ENCODE peak calls at places on chromosomes 13 and 19, in six cellular contexts. V, A, B, F, J and C are unnamed samples.

GRCh38 chr13:108915634-108916497 is 286.5 kb downstream of the MYO16 start:
- DNase-seq in A (peak; percentile 72), F (peak; percentile 88), J (peak; percentile 86), V (peak; percentile 77), B (peak; percentile 93), C (peak; percentile 75)

GRCh38 chr13:46675016-46675415 is 121.9 kb downstream of the ESD start:
- DNase-seq in V (no peak), A (no peak), J (no peak), F (no peak), B (no peak), C (no peak)

GRCh38 chr19:5113101-5113557 is 144.2 kb downstream of the KDM4B start:
- DNase-seq in A (peak; percentile 66), F (peak; percentile 64), J (no peak), V (no peak), B (no peak), C (no peak)

GRCh38 chr19:30172643-30173242 is 199.4 kb upstream of the ZNF536 start:
- DNase-seq in V (no peak), A (no peak), B (no peak), J (no peak), F (no peak), C (no peak)

GRCh38 chr13:67238277-67238859 is 8.2 kb upstream of the PCDH9 start:
- DNase-seq in J (peak; percentile 63), F (peak; percentile 36), B (no peak), V (no peak), A (peak; percentile 30), C (no peak)

GRCh38 chr13:94090773-94091172 is 388.7 kb downstream of the DCT start:
- DNase-seq in J (no peak), B (no peak), F (peak; percentile 22), V (no peak), A (no peak), C (no peak)

GRCh38 chr13:48749699-48750473 is 96.2 kb downstream of the CYSLTR2 start:
- DNase-seq in A (peak; percentile 100), B (peak; percentile 69), F (peak; percentile 99), J (peak; percentile 98), V (peak; percentile 86), C (peak; percentile 90)

GRCh38 chr13:41694902-41695301 is 237.6 kb downstream of the RGCC start:
- DNase-seq in V (no peak), B (peak; percentile 53), A (peak; percentile 97), J (peak; percentile 87), F (peak; percentile 95), C (peak; percentile 62)

GRCh38 chr13:73967397-73968165 is 166.6 kb downstream of the KLF12 start:
- DNase-seq in F (no peak), B (no peak), J (no peak), A (no peak), V (no peak), C (no peak)

GRCh38 chr19:4977299-4978174 is 8.6 kb downstream of the KDM4B start:
- DNase-seq in F (peak; percentile 95), V (peak; percentile 74), J (no peak), A (peak; percentile 98), B (no peak), C (peak; percentile 49)

GRCh38 chr19:6164906-6165531 is 29.6 kb downstream of the ACSBG2 start:
- DNase-seq in A (peak; percentile 5), V (no peak), B (no peak), F (no peak), J (peak; percentile 22), C (no peak)

GRCh38 chr19:8004001-8004400 is 1.4 kb downstream of the ELAVL1 start:
- DNase-seq in J (no peak), B (no peak), V (no peak), F (no peak), A (no peak), C (no peak)

GRCh38 chr19:16853066-16853465 is 23.9 kb downstream of the SIN3B start:
- DNase-seq in V (no peak), A (no peak), B (no peak), J (no peak), F (no peak), C (no peak)

GRCh38 chr13:89748716-89749115 is 1598.8 kb upstream of the MIR17HG start:
- DNase-seq in F (no peak), V (no peak), A (no peak), B (no peak), J (no peak), C (no peak)

GRCh38 chr19:6773323-6773931 is 919 bp downstream of the VAV1 start:
- DNase-seq in J (no peak), V (peak; percentile 74), B (peak; percentile 67), F (no peak), A (no peak), C (no peak)

GRCh38 chr13:73603646-73604045 is 530.6 kb downstream of the KLF12 start:
- DNase-seq in V (no peak), J (no peak), F (no peak), A (no peak), B (no peak), C (no peak)

GRCh38 chr19:6065685-6066365 is 44.5 kb downstream of the RFX2 start:
- DNase-seq in F (peak; percentile 30), B (peak; percentile 69), V (no peak), A (peak; percentile 85), J (peak; percentile 76), C (peak; percentile 30)

GRCh38 chr13:113302940-113303339 is 5.9 kb downstream of the LAMP1 start:
- DNase-seq in A (no peak), V (no peak), B (no peak), J (no peak), F (peak; percentile 9), C (no peak)

GRCh38 chr19:17855333-17856152 is 4.2 kb upstream of the RPL18A start:
- DNase-seq in J (peak; percentile 91), F (peak; percentile 49), B (peak; percentile 87), A (peak; percentile 78), V (peak; percentile 94), C (peak; percentile 85)

GRCh38 chr13:106963151-106963550 is 395.2 kb upstream of the ARGLU1 start:
- DNase-seq in F (no peak), B (no peak), A (no peak), V (no peak), J (no peak), C (no peak)

GRCh38 chr13:92175330-92175729 is 776.9 kb downstream of the GPC5 start:
- DNase-seq in V (no peak), B (no peak), J (peak; percentile 43), F (peak; percentile 62), A (peak; percentile 56), C (no peak)

GRCh38 chr13:25468330-25469178 is 96.8 kb downstream of the ATP8A2 start:
- DNase-seq in B (no peak), A (no peak), J (no peak), V (no peak), F (no peak), C (no peak)

GRCh38 chr13:112071011-112071901 is 4.3 kb downstream of the SOX1 start:
- DNase-seq in F (no peak), V (no peak), A (no peak), B (no peak), J (no peak), C (no peak)

GRCh38 chr13:110565296-110565695 is 3.8 kb upstream of the RAB20 start:
- DNase-seq in A (no peak), J (peak; percentile 64), F (no peak), B (no peak), V (no peak), C (no peak)

GRCh38 chr13:112012705-112013085 is 54.3 kb upstream of the SOX1 start:
- DNase-seq in A (no peak), J (no peak), B (no peak), F (no peak), V (no peak), C (no peak)

GRCh38 chr13:97975280-97975850 is 21.9 kb downstream of the IPO5 start:
- DNase-seq in V (no peak), J (no peak), B (no peak), A (no peak), F (no peak), C (no peak)

GRCh38 chr13:40148742-40149141 is 493.3 kb downstream of the COG6 start:
- DNase-seq in J (no peak), A (no peak), F (no peak), V (no peak), B (no peak), C (no peak)

GRCh38 chr19:43605875-43606568 is 5.9 kb upstream of the SRRM5 start:
- DNase-seq in A (no peak), B (no peak), F (no peak), V (no peak), J (no peak), C (no peak)

GRCh38 chr13:80235559-80236296 is 105.2 kb downstream of the SPRY2 start:
- DNase-seq in B (no peak), J (peak; percentile 85), F (no peak), V (no peak), A (peak; percentile 13), C (no peak)

GRCh38 chr19:31178833-31179470 is 170.3 kb downstream of the TSHZ3 start:
- DNase-seq in V (no peak), B (no peak), J (no peak), A (no peak), F (no peak), C (no peak)

GRCh38 chr19:31185261-31185660 is 164.0 kb downstream of the TSHZ3 start:
- DNase-seq in A (no peak), F (no peak), V (no peak), B (no peak), J (no peak), C (no peak)

GRCh38 chr19:31180907-31181306 is 168.3 kb downstream of the TSHZ3 start:
- DNase-seq in F (no peak), B (no peak), A (no peak), J (no peak), V (no peak), C (no peak)

GRCh38 chr19:31179471-31179852 is 169.8 kb downstream of the TSHZ3 start:
- DNase-seq in J (no peak), V (no peak), A (no peak), F (no peak), B (no peak), C (no peak)

GRCh38 chr19:31181535-31181934 is 167.7 kb downstream of the TSHZ3 start:
- DNase-seq in V (no peak), J (no peak), F (no peak), B (no peak), A (no peak), C (no peak)
- H3K27me3 ChIP-seq in V (no peaks in the 10 kb centered on the region), J (no peaks in the 10 kb centered on the region), F (no peaks in the 10 kb centered on the region), B (no peaks in the 10 kb centered on the region), A (no peaks in the 10 kb centered on the region), C (no peaks in the 10 kb centered on the region)

GRCh38 chr19:55069859-55070225 is 5.8 kb upstream of the EPS8L1 start:
- DNase-seq in F (no peak), A (no peak), V (no peak), B (no peak), J (no peak), C (no peak)
- H3K27me3 ChIP-seq in F (peaks cover 26% of the 10 kb centered on the region), A (peaks cover 11% of the 10 kb centered on the region), V (peaks cover 46% of the 10 kb centered on the region), B (peaks cover 2% of the 10 kb centered on the region), J (no peaks in the 10 kb centered on the region), C (no peaks in the 10 kb centered on the region)

GRCh38 chr19:40609561-40610395 is 8.6 kb downstream of the LTBP4 start:
- DNase-seq in A (peak; percentile 94), B (peak; percentile 96), V (peak; percentile 95), F (no peak), J (no peak), C (peak; percentile 95)
- H3K27me3 ChIP-seq in A (no peaks in the 10 kb centered on the region), B (no peaks in the 10 kb centered on the region), V (no peaks in the 10 kb centered on the region), F (no peaks in the 10 kb centered on the region), J (no peaks in the 10 kb centered on the region), C (peaks cover 2% of the 10 kb centered on the region)

DNA sequence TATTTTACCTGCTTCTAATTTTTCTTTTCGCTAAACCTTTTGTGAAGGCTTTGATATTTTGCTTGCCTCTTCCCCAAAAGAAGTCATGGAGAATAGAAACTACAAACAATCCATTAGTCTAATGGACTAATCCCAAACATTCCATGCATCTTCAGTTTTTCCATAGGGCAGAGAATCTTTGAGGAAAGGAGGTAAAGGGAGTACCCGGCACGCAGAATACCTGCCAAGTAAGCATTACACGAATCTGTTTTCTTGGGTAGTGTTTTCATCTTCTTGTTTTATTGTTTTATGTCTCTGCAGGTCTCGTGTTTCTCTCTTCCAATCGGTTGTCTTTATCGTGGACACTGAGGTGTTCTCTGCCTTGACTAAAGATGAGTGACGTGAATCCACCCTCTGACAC is at the start of gene NLRP8:
- DNase-seq in A (no peak), J (no peak), B (no peak), F (no peak), V (no peak), C (no peak)
- H3K27me3 ChIP-seq in A (no peaks in the 10 kb centered on the region), J (peaks cover 32% of the 10 kb centered on the region), B (no peaks in the 10 kb centered on the region), F (no peaks in the 10 kb centered on the region), V (no peaks in the 10 kb centered on the region), C (no peaks in the 10 kb centered on the region)